ENCODE peak calls at places on chromosome 1, in ten cellular contexts. T is Calu3; Q is CD8-positive, alpha-beta memory T cell; R is activated CD8-positive, alpha-beta memory T cell treated with anti-CD3 and anti-CD28 coated beads for 48 hours; G is NCI-H1436; M is cardiac septum; H is iris pigment epithelial cell; N is CD8-positive, alpha-beta T cell; K is activated T-helper 1 cell treated with anti-CD3 and anti-CD28 coated beads, Interleukin-12 subunit alpha, Interleukin-12 subunit beta, Interleukin-2, Interleukin-4 antibody, amounts not matched to agents 30 ng/mL and 10 ng/mL and 1 ng/mL, durations not matched to agents 14 hours and 24 hours and 36 hours; B is cardiac muscle cell. L is an unnamed sample.

GRCh38 chr1:21490774-21491482 is 18.3 kb upstream of the ALPL start:
- DNase-seq in N (no peak), R (no peak), T (peak), H (peak), Q (no peak), B (no peak), M (no peak), K (no peak), G (no peak), L (no peak)

GRCh38 chr1:28412731-28413130 is 43.2 kb downstream of the PHACTR4 start:
- DNase-seq in K (no peak), G (no peak), R (no peak), M (no peak), Q (no peak), H (peak), N (no peak), T (peak), B (no peak), L (no peak)

GRCh38 chr1:119008483-119009299 is 20.5 kb upstream of the TBX15 start:
- DNase-seq in N (no peak), Q (no peak), H (peak), R (no peak), M (no peak), K (no peak), T (peak), B (peak), G (no peak), L (peak)

GRCh38 chr1:26069941-26070807 is 2.7 kb upstream of the TRIM63 start:
- DNase-seq in T (no peak), M (no peak), K (no peak), R (no peak), Q (no peak), B (no peak), H (no peak), N (no peak), G (no peak), L (no peak)

GRCh38 chr1:54407201-54407956 is 1.2 kb upstream of the SSBP3 start:
- DNase-seq in R (no peak), B (peak), N (peak), M (peak), H (peak), K (peak), Q (peak), G (peak), T (peak), L (peak)

GRCh38 chr1:67059331-67059730 is 5.4 kb upstream of the SLC35D1 start:
- DNase-seq in G (no peak), N (no peak), Q (no peak), T (no peak), R (no peak), M (no peak), K (no peak), B (no peak), H (peak), L (no peak)

GRCh38 chr1:67937010-67937409 is 103.7 kb upstream of the GNG12 start:
- DNase-seq in K (no peak), Q (no peak), R (no peak), N (no peak), M (no peak), H (no peak), G (no peak), T (no peak), B (no peak), L (no peak)

GRCh38 chr1:170634819-170635410 is 29.0 kb upstream of the PRRX1 start:
- DNase-seq in T (no peak), Q (no peak), K (no peak), M (no peak), N (no peak), R (no peak), H (no peak), G (no peak), B (no peak), L (no peak)

GRCh38 chr1:171116676-171117075 is 26.0 kb downstream of the FMO3 start:
- DNase-seq in M (no peak), N (no peak), H (peak), R (no peak), T (no peak), K (no peak), B (no peak), G (no peak), Q (no peak), L (no peak)